ENCODE peak calls at places on chromosomes 1 and 21, in five cellular contexts. D is PC-3, Y is HCT116, J is colonic mucosa, W is GM23248. F is an unnamed sample. For H3K4me1, the result is how much of the 10 kb centered on the place peaks cover.

GRCh38 chr1:33055210-33055991 is 18.7 kb upstream of the AK2 start:
- DNase-seq in D (peak), Y (peak), J (peak), W (peak), F (peak)

GRCh38 chr1:102833171-102833570 is 275.2 kb downstream of the COL11A1 start:
- DNase-seq in D (peak), Y (no peak), J (no peak), W (no peak), F (no peak)

GRCh38 chr1:18899363-18900049 is 2.8 kb downstream of the ALDH4A1 start:
- DNase-seq in D (no peak), Y (no peak), J (no peak), W (no peak), F (no peak)

GRCh38 chr1:7552402-7552801 is 218.7 kb upstream of the VAMP3 start:
- DNase-seq in D (no peak), Y (no peak), J (no peak), W (no peak), F (peak)

GRCh38 chr1:40772146-40772770 is 11.3 kb upstream of the KCNQ4 start:
- DNase-seq in D (no peak), Y (no peak), J (no peak), W (no peak), F (no peak)

GRCh38 chr1:231800071-231800470 is 173.5 kb downstream of the DISC1 start:
- DNase-seq in D (peak), Y (no peak), J (no peak), W (peak), F (peak)

GRCh38 chr1:12386130-12386529 is 156.3 kb downstream of the VPS13D start:
- DNase-seq in D (peak), Y (no peak), J (no peak), W (no peak), F (peak)

GRCh38 chr1:78005755-78006154 is 1.0 kb downstream of the DNAJB4 start:
- DNase-seq in D (peak), Y (peak), J (peak), W (peak), F (peak)

GRCh38 chr21:41643246-41643966 is 123.4 kb downstream of the RIPK4 start:
- DNase-seq in D (peak), Y (no peak), J (no peak), W (no peak), F (peak)

GRCh38 chr1:191700922-191701321 is 457.3 kb upstream of the RGS18 start:
- DNase-seq in D (no peak), Y (no peak), J (no peak), W (no peak), F (no peak)

GRCh38 chr1:36530261-36530660 is 47.5 kb upstream of the CSF3R start:
- DNase-seq in D (no peak), Y (no peak), J (no peak), W (no peak), F (no peak)

GRCh38 chr21:26412831-26413329 is 160.2 kb downstream of the CYYR1 start:
- DNase-seq in D (no peak), Y (no peak), J (no peak), W (no peak), F (no peak)

GRCh38 chr1:65079941-65080340 is 68.1 kb upstream of the AK4 start:
- DNase-seq in D (peak), Y (no peak), J (no peak), W (peak), F (peak)

GRCh38 chr1:21268281-21269239 is 21.7 kb downstream of the ECE1 start:
- DNase-seq in D (no peak), Y (no peak), J (no peak), W (peak), F (no peak)

GRCh38 chr1:5662362-5663126 is 329.7 kb downstream of the NPHP4 start:
- DNase-seq in D (no peak), Y (no peak), J (no peak), W (no peak), F (no peak)

GRCh38 chr1:60935599-60935990 is 146.8 kb upstream of the NFIA start:
- DNase-seq in D (no peak), Y (no peak), J (no peak), W (no peak), F (no peak)

GRCh38 chr1:3168678-3169077 is 99.7 kb downstream of the PRDM16 start:
- DNase-seq in D (no peak), Y (no peak), J (no peak), W (no peak), F (no peak)

GRCh38 chr1:23791434-23792047 is 596 bp downstream of the LYPLA2 start:
- DNase-seq in D (peak), Y (no peak), J (peak), W (peak), F (peak)

GRCh38 chr21:34986561-34987533 is 62.3 kb downstream of the RUNX1 start:
- DNase-seq in D (peak), Y (peak), J (no peak), W (peak), F (peak)

GRCh38 chr1:151130837-151131586 is 15.4 kb downstream of the SEMA6C start:
- DNase-seq in D (no peak), Y (no peak), J (peak), W (peak), F (peak)

GRCh38 chr21:45644041-45644906 is 749 bp downstream of the PCBP3 start:
- DNase-seq in D (peak), Y (no peak), J (no peak), W (peak), F (peak)

GRCh38 chr1:241569848-241570247 is 37.7 kb downstream of the KMO start:
- DNase-seq in D (no peak), Y (no peak), J (no peak), W (no peak), F (no peak)
- H3K4me1 ChIP-seq in D (under half), Y (under half), J (under half), W (under half), F (under half)

DNA sequence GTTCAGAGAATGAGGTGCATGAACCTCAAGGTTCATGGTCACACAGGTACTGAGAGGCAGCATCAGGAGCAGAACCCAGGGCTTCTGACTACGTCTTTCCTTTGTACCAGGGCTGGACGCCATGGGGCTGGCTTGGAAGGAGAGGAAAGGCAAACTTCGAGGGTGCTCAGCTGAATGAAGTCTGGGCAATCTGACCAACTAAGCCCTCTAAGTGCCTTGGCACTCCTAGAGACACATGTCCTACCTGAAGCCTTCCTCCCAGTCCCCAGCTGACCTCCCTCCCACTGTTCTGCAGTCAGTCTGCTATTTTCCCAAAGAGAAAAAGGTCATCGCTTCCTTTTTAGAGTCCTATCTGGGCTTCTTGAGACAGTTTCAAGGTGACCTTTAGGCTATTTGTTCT is 5.2 kb downstream of the SLC9A1 start:
- DNase-seq in D (no peak), Y (no peak), J (no peak), W (no peak), F (no peak)
- H3K27ac ChIP-seq in D (no peak), Y (no peak), J (no peak), W (no peak), F (no peak)

DNA sequence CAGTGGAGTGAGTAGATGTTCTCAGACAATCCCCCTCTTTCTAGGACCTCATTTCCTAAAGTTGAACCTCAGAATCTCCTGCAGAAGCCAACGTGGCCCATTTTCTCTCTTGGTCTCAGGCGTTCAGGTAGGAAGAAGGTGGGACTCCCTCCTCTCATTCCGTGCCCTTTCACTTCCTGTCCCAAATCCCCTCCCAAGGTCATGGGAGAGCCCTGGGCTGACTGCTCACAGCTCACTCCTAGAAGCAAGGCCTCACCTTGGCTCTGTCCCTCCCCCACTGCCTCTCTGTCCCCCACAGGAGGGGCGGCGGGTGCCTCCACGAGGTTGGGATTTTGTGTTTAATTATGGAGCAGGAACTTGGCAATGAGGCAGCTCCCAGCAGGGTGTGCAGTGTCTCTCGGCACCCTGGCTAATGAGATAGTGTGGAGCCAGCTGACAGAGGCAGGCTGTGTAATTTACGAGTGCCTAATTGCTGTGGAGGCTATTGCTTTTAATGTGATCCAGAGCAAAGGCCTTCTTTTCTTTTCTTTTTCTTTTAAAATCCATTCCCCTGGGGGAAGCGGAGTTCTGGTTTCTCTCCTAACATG is 9.1 kb upstream of the CDK18 start:
- DNase-seq in D (no peak), Y (no peak), J (peak), W (no peak), F (no peak)
- H3K9ac ChIP-seq in D (no peak), Y (no peak), J (peak), W (no peak), F (no peak)

GRCh38 chr1:235075121-235075954 is 53.3 kb downstream of the TOMM20 start:
- DNase-seq in D (peak), Y (no peak), J (no peak), W (peak), F (peak)

GRCh38 chr1:235073331-235073967 is 55.2 kb downstream of the TOMM20 start:
- DNase-seq in D (peak), Y (no peak), J (peak), W (peak), F (peak)

GRCh38 chr1:235072096-235072495 is 56.5 kb downstream of the TOMM20 start:
- DNase-seq in D (no peak), Y (no peak), J (no peak), W (no peak), F (no peak)

GRCh38 chr1:235074335-235075120 is 54.1 kb downstream of the TOMM20 start:
- DNase-seq in D (peak), Y (no peak), J (peak), W (peak), F (peak)

DNA sequence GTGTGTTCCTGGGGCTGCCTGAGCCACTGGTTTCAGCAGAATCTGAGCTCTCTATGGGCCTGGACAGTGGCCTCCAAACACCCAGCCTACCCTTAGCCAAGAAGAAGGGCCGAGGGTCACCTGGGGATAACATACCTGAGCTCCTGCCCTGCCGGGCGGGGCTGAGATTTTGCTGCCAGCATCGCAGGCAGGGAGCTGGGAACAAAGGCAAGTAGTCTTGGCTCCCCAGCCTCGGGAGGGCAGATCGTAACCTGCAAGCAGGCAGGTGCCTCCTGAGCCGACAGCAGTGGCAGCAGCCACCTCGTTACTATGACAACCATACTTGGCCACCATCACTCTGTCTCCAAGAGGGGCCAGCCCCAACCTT is 54.7 kb downstream of the TOMM20 start:
- DNase-seq in D (no peak), Y (no peak), J (peak), W (no peak), F (no peak)
- H3K4me1 ChIP-seq in D (half or more), Y (under half), J (under half), W (under half), F (under half)

DNA sequence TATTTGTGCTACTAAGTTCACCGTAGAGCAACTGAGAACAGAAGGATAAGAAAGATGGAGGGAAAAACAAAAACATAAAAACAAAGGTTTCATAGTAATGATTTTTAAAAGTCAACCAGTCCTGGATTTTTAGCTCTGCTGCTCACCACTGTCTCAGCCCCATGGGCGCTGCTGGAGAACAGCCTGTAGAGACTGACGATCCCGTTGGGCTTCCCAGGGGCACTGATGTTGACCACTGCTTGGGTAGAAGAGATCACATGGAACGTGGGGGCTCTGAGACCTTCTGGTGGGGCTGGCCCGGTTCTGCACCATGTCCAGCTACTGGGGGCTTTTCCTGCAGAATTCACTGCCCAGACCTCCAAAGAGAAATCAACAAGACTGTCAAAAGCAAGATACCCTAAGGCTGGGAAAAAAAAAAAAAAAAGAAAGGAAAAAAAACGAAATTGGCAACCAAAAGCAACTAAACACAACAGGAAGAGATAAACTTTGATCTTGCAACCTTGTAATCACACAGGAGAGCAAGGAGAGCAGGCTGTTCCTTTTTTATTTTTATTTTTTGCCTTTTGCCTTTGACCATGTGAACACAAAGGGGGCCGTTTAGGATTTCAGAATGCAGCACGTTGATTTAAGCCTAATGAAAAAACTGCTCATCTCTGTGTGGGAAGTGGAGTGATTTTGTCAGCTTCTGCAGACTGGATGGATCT is 83.5 kb downstream of the KCTD3 start:
- DNase-seq in D (no peak), Y (no peak), J (no peak), W (no peak), F (no peak)
- H3K27ac ChIP-seq in D (no peak), Y (no peak), J (no peak), W (no peak), F (no peak)

GRCh38 chr1:26290061-26290415 is 10.2 kb downstream of the SH3BGRL3 start:
- DNase-seq in D (no peak), Y (no peak), J (no peak), W (no peak), F (no peak)
- H3K9ac ChIP-seq in D (no peak), Y (no peak), J (no peak), W (no peak), F (no peak)

F was measured in fibroblast of lung.